ENCODE peak calls at places on chromosomes 5 and 9, in nine cellular contexts. T is HS-5; Q is CD8-positive, alpha-beta memory T cell; A is cortex of kidney; I is stimulated activated CD4-positive, alpha-beta T cell treated with anti-CD3 and anti-CD28 coated beads, Interleukin-1b, Interleukin-23, amount 100 ng/mL, for 24 hours; L is aorta; S is right atrium auricular region; J is sciatic nerve; G is type B pancreatic cell. E is an unnamed sample.
A peak's percentile ranks its signal among the peaks of the same experiment; 100 is the strongest.

GRCh38 chr9:38482918-38483592 is 58.8 kb upstream of the IGFBPL1 start:
- DNase-seq in T (no peak), Q (no peak), A (no peak), I (no peak), L (no peak), S (no peak), J (no peak), G (no peak), E (no peak)

GRCh38 chr5:151671979-151672378 is 14.7 kb downstream of the SPARC start:
- DNase-seq in T (no peak), Q (no peak), A (no peak), I (no peak), L (peak; percentile 84), S (peak; percentile 73), J (no peak), G (no peak), E (no peak)

GRCh38 chr9:134554750-134555655 is 86.6 kb upstream of the COL5A1 start:
- DNase-seq in T (no peak), Q (no peak), A (no peak), I (no peak), L (peak; percentile 74), S (no peak), J (peak; percentile 58), G (no peak), E (no peak)

GRCh38 chr5:155943516-155944407 is 383.2 kb upstream of the SGCD start:
- DNase-seq in T (no peak), Q (no peak), A (no peak), I (no peak), L (peak; percentile 77), S (no peak), J (peak; percentile 61), G (no peak), E (peak; percentile 36)

GRCh38 chr5:43042626-43043399 is 2.7 kb upstream of the ANXA2R start:
- DNase-seq in T (peak; percentile 69), Q (peak; percentile 58), A (no peak), I (no peak), L (peak; percentile 89), S (peak; percentile 76), J (peak; percentile 86), G (no peak), E (peak; percentile 68)

GRCh38 chr9:38298503-38298902 is 94.0 kb upstream of the ALDH1B1 start:
- DNase-seq in T (no peak), Q (no peak), A (no peak), I (no peak), L (no peak), S (peak; percentile 28), J (no peak), G (no peak), E (no peak)

GRCh38 chr5:67437905-67438845 is 241.6 kb upstream of the CD180 start:
- DNase-seq in T (no peak), Q (no peak), A (no peak), I (no peak), L (no peak), S (no peak), J (no peak), G (no peak), E (no peak)

GRCh38 chr5:4511996-4512656 is 628.0 kb upstream of the ADAMTS16 start:
- DNase-seq in T (no peak), Q (no peak), A (no peak), I (no peak), L (no peak), S (no peak), J (peak; percentile 70), G (no peak), E (no peak)

GRCh38 chr5:174571662-174572397 is 152.6 kb upstream of the MSX2 start:
- DNase-seq in T (no peak), Q (no peak), A (no peak), I (no peak), L (no peak), S (peak; percentile 83), J (peak; percentile 70), G (no peak), E (no peak)

GRCh38 chr5:160064979-160065619 is 54.2 kb downstream of the PWWP2A start:
- DNase-seq in T (no peak), Q (no peak), A (no peak), I (no peak), L (no peak), S (no peak), J (no peak), G (no peak), E (no peak)

GRCh38 chr5:78050888-78051287 is 243.6 kb downstream of the AP3B1 start:
- DNase-seq in T (no peak), Q (no peak), A (no peak), I (no peak), L (no peak), S (no peak), J (no peak), G (no peak), E (no peak)